ENCODE peak calls at places on chromosomes 4 and X, in eight cellular contexts. E is HS-5, Y is HTR-8/SVneo, I is T follicular helper cell, J is left lung, B is sciatic nerve, M is aorta, F is Karpas-422. C is an unnamed sample.
A peak's percentile ranks its signal among the peaks of the same experiment; 100 is the strongest.

GRCh38 chr4:156547439-156547838 is 424.2 kb downstream of the PDGFC start:
- DNase-seq in E (peak; percentile 59), Y (peak; percentile 51), I (no peak), J (no peak), B (no peak), M (no peak), F (no peak), C (peak; percentile 6)

GRCh38 chr4:130478406-130478805 is 1382.5 kb downstream of the C4orf33 start:
- DNase-seq in E (peak; percentile 47), Y (peak; percentile 8), I (no peak), J (no peak), B (no peak), M (no peak), F (no peak), C (no peak)

GRCh38 chr4:92163348-92163747 is 140.4 kb upstream of the GRID2 start:
- DNase-seq in E (no peak), Y (no peak), I (no peak), J (no peak), B (no peak), M (no peak), F (peak; percentile 48), C (no peak)

GRCh38 chr4:131302108-131302507 is 1847.0 kb upstream of the PCDH10 start:
- DNase-seq in E (no peak), Y (no peak), I (no peak), J (no peak), B (no peak), M (peak; percentile 16), F (no peak), C (no peak)

GRCh38 chrX:114508836-114509235 is 75.0 kb upstream of the HTR2C start:
- DNase-seq in E (peak; percentile 3), Y (no peak), I (no peak), J (no peak), B (no peak), M (no peak), F (no peak), C (no peak)

GRCh38 chrX:107603433-107604159 is 24.7 kb upstream of the PRPS1 start:
- DNase-seq in E (no peak), Y (no peak), I (no peak), J (no peak), B (no peak), M (no peak), F (no peak), C (no peak)

GRCh38 chrX:71128915-71129765 is 10.7 kb downstream of the MED12 start:
- DNase-seq in E (no peak), Y (peak; percentile 66), I (peak; percentile 70), J (peak; percentile 70), B (peak; percentile 82), M (peak; percentile 87), F (peak; percentile 81), C (peak; percentile 74)

GRCh38 chr4:42501624-42502401 is 104.5 kb downstream of the SHISA3 start:
- DNase-seq in E (no peak), Y (no peak), I (no peak), J (no peak), B (no peak), M (no peak), F (no peak), C (no peak)

GRCh38 chr4:43411226-43411625 is 518.7 kb downstream of the GRXCR1 start:
- DNase-seq in E (no peak), Y (no peak), I (no peak), J (no peak), B (no peak), M (no peak), F (no peak), C (no peak)

GRCh38 chr4:55927776-55928437 is 20.8 kb upstream of the CEP135 start:
- DNase-seq in E (no peak), Y (no peak), I (no peak), J (no peak), B (no peak), M (no peak), F (no peak), C (no peak)

GRCh38 chr4:4311193-4311592 is 21.1 kb downstream of the ZBTB49 start:
- DNase-seq in E (no peak), Y (no peak), I (no peak), J (no peak), B (no peak), M (no peak), F (peak; percentile 59), C (no peak)

GRCh38 chr4:37742149-37742548 is 56.0 kb upstream of the RELL1 start:
- DNase-seq in E (no peak), Y (no peak), I (no peak), J (no peak), B (no peak), M (no peak), F (no peak), C (no peak)

GRCh38 chr4:2827071-2827873 is 16.4 kb upstream of the ADD1 start:
- DNase-seq in E (no peak), Y (no peak), I (no peak), J (peak; percentile 28), B (peak; percentile 50), M (peak; percentile 73), F (no peak), C (no peak)

GRCh38 chr4:6885953-6886557 is 23.6 kb upstream of the TBC1D14 start:
- DNase-seq in E (no peak), Y (no peak), I (no peak), J (peak; percentile 75), B (no peak), M (peak; percentile 86), F (peak; percentile 61), C (peak; percentile 75)

C was measured in body of pancreas.